ENCODE peak calls at places on chromosome 15, in five cellular contexts. One of them, this sample, is unnamed.

GRCh38 chr15:73346735-73347312 is 21.9 kb downstream of the HCN4 start:
- DNase-seq in heart left ventricle: peak; percentile 65
- DNase-seq in PC-3: peak; percentile 73
- DNase-seq in mammary epithelial cell: peak; percentile 47
- DNase-seq in SJSA1: no peak
- DNase-seq in this sample: peak; percentile 48

GRCh38 chr15:44173813-44174212 is 21.3 kb downstream of the FRMD5 start:
- DNase-seq in mammary epithelial cell: no peak
- DNase-seq in SJSA1: no peak
- DNase-seq in PC-3: no peak
- DNase-seq in heart left ventricle: no peak
- DNase-seq in this sample: no peak

GRCh38 chr15:75641603-75642002 is 1.6 kb upstream of the IMP3 start:
- DNase-seq in SJSA1: no peak
- DNase-seq in PC-3: no peak
- DNase-seq in mammary epithelial cell: no peak
- DNase-seq in heart left ventricle: no peak
- DNase-seq in this sample: no peak

GRCh38 chr15:50458713-50459112 is 34.5 kb downstream of the USP8 start:
- DNase-seq in SJSA1: no peak
- DNase-seq in mammary epithelial cell: no peak
- DNase-seq in heart left ventricle: no peak
- DNase-seq in PC-3: no peak
- DNase-seq in this sample: no peak

GRCh38 chr15:73918784-73919183 is 7.5 kb upstream of the LOXL1 start:
- DNase-seq in heart left ventricle: no peak
- DNase-seq in PC-3: peak; percentile 89
- DNase-seq in mammary epithelial cell: no peak
- DNase-seq in SJSA1: no peak
- DNase-seq in this sample: no peak

GRCh38 chr15:60374628-60375081 is 23.1 kb downstream of the ANXA2 start:
- DNase-seq in SJSA1: peak; percentile 98
- DNase-seq in mammary epithelial cell: peak; percentile 96
- DNase-seq in heart left ventricle: no peak
- DNase-seq in PC-3: peak; percentile 97
- DNase-seq in this sample: peak; percentile 100

GRCh38 chr15:96336045-96336642 is 5.6 kb downstream of the NR2F2 start:
- DNase-seq in heart left ventricle: no peak
- DNase-seq in PC-3: peak; percentile 33
- DNase-seq in mammary epithelial cell: no peak
- DNase-seq in SJSA1: peak; percentile 59
- DNase-seq in this sample: no peak

GRCh38 chr15:70416851-70417250 is 319.1 kb upstream of the TLE3 start:
- DNase-seq in PC-3: no peak
- DNase-seq in heart left ventricle: no peak
- DNase-seq in mammary epithelial cell: no peak
- DNase-seq in SJSA1: no peak
- DNase-seq in this sample: no peak

GRCh38 chr15:70794596-70795310 is 31.4 kb upstream of the UACA start:
- DNase-seq in heart left ventricle: no peak
- DNase-seq in PC-3: no peak
- DNase-seq in SJSA1: peak; percentile 81
- DNase-seq in mammary epithelial cell: no peak
- DNase-seq in this sample: no peak

GRCh38 chr15:89365457-89366055 is 30.9 kb upstream of the POLG start:
- DNase-seq in heart left ventricle: no peak
- DNase-seq in PC-3: no peak
- DNase-seq in mammary epithelial cell: no peak
- DNase-seq in SJSA1: no peak
- DNase-seq in this sample: no peak

GRCh38 chr15:77675806-77676415 is 43.2 kb upstream of the LINGO1 start:
- DNase-seq in SJSA1: no peak
- DNase-seq in heart left ventricle: no peak
- DNase-seq in mammary epithelial cell: no peak
- DNase-seq in PC-3: no peak
- DNase-seq in this sample: no peak

GRCh38 chr15:67248106-67248505 is 6.4 kb downstream of the AAGAB start:
- DNase-seq in PC-3: no peak
- DNase-seq in SJSA1: no peak
- DNase-seq in mammary epithelial cell: peak; percentile 5
- DNase-seq in heart left ventricle: no peak
- DNase-seq in this sample: no peak

GRCh38 chr15:60580650-60581415 is 101.9 kb upstream of the ICE2 start:
- DNase-seq in SJSA1: no peak
- DNase-seq in mammary epithelial cell: no peak
- DNase-seq in heart left ventricle: no peak
- DNase-seq in PC-3: no peak
- DNase-seq in this sample: no peak

GRCh38 chr15:72167445-72167844 is 30.1 kb downstream of the GRAMD2A start:
- DNase-seq in mammary epithelial cell: no peak
- DNase-seq in heart left ventricle: no peak
- DNase-seq in SJSA1: no peak
- DNase-seq in PC-3: no peak
- DNase-seq in this sample: no peak

GRCh38 chr15:69457304-69458280 is 5.0 kb downstream of the RPLP1 start:
- DNase-seq in PC-3: no peak
- DNase-seq in heart left ventricle: no peak
- DNase-seq in SJSA1: no peak
- DNase-seq in mammary epithelial cell: no peak
- DNase-seq in this sample: no peak

GRCh38 chr15:84142888-84143337 is 92.7 kb upstream of the GOLGA6L4 start:
- DNase-seq in SJSA1: peak; percentile 55
- DNase-seq in heart left ventricle: peak; percentile 77
- DNase-seq in PC-3: peak; percentile 89
- DNase-seq in mammary epithelial cell: peak; percentile 66
- DNase-seq in this sample: peak; percentile 87

GRCh38 chr15:60584355-60585023 is 105.5 kb upstream of the ICE2 start:
- DNase-seq in SJSA1: no peak
- DNase-seq in heart left ventricle: no peak
- DNase-seq in PC-3: no peak
- DNase-seq in mammary epithelial cell: peak; percentile 39
- DNase-seq in this sample: no peak

GRCh38 chr15:29676961-29677402 is 145.3 kb downstream of the TJP1 start:
- DNase-seq in PC-3: peak; percentile 74
- DNase-seq in SJSA1: no peak
- DNase-seq in mammary epithelial cell: peak; percentile 34
- DNase-seq in heart left ventricle: no peak
- DNase-seq in this sample: peak; percentile 43

GRCh38 chr15:38453971-38454686 is at the start of gene FAM98B:
- DNase-seq in heart left ventricle: peak; percentile 89
- DNase-seq in SJSA1: peak; percentile 86
- DNase-seq in mammary epithelial cell: peak; percentile 87
- DNase-seq in PC-3: peak; percentile 95
- DNase-seq in this sample: peak; percentile 88

GRCh38 chr15:46266691-46267090 is 631.9 kb downstream of the SQOR start:
- DNase-seq in mammary epithelial cell: no peak
- DNase-seq in SJSA1: no peak
- DNase-seq in PC-3: no peak
- DNase-seq in heart left ventricle: no peak
- DNase-seq in this sample: no peak

GRCh38 chr15:74062236-74062635 is 20.1 kb downstream of the GOLGA6A start:
- DNase-seq in mammary epithelial cell: no peak
- DNase-seq in PC-3: no peak
- DNase-seq in SJSA1: no peak
- DNase-seq in heart left ventricle: no peak
- DNase-seq in this sample: no peak

GRCh38 chr15:89888214-89888804 is 5.5 kb downstream of the AP3S2 start:
- DNase-seq in mammary epithelial cell: peak; percentile 44
- DNase-seq in PC-3: peak; percentile 82
- DNase-seq in SJSA1: peak; percentile 9
- DNase-seq in heart left ventricle: no peak
- DNase-seq in this sample: peak; percentile 69

GRCh38 chr15:33138000-33138399 is 56.5 kb downstream of the FMN1 start:
- DNase-seq in SJSA1: no peak
- DNase-seq in mammary epithelial cell: no peak
- DNase-seq in heart left ventricle: no peak
- DNase-seq in PC-3: no peak
- DNase-seq in this sample: no peak

GRCh38 chr15:67967871-67968423 is 86.2 kb upstream of the PIAS1 start:
- DNase-seq in heart left ventricle: peak; percentile 84
- DNase-seq in SJSA1: peak; percentile 64
- DNase-seq in PC-3: no peak
- DNase-seq in mammary epithelial cell: peak; percentile 27
- DNase-seq in this sample: no peak

GRCh38 chr15:56956538-56956937 is 38.1 kb downstream of the TCF12 start:
- DNase-seq in heart left ventricle: no peak
- DNase-seq in mammary epithelial cell: no peak
- DNase-seq in PC-3: no peak
- DNase-seq in SJSA1: no peak
- DNase-seq in this sample: no peak
- H3K9me3 ChIP-seq in heart left ventricle: peaks cover 5% of the 10 kb centered on the region
- H3K9me3 ChIP-seq in mammary epithelial cell: no peaks in the 10 kb centered on the region
- H3K9me3 ChIP-seq in PC-3: no peaks in the 10 kb centered on the region
- H3K9me3 ChIP-seq in SJSA1: no peaks in the 10 kb centered on the region
- H3K9me3 ChIP-seq in this sample: peaks cover 6% of the 10 kb centered on the region

DNA sequence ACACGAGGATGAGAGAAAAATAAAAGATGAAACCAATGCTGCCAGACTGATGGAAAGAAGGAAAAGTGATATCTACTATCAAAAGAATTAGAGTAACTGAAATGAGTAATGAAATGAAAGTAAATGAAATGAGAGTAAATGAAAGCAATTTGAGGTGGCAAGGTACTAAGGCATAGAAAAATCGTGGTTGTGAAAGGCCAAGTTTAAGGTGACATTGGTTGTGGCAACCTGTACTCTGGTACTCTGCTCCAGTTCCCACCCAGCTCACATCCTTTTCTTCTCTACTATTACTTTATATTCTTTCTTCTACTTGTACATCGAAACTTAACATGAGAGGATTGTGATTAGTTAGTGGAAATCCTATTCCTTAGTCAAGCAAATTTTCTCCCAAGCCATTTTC is 10.1 kb downstream of the RFX7 start:
- DNase-seq in heart left ventricle: no peak
- DNase-seq in mammary epithelial cell: no peak
- DNase-seq in PC-3: no peak
- DNase-seq in SJSA1: no peak
- DNase-seq in this sample: no peak
- H3K9me3 ChIP-seq in heart left ventricle: no peaks in the 10 kb centered on the region
- H3K9me3 ChIP-seq in mammary epithelial cell: peaks cover 8% of the 10 kb centered on the region
- H3K9me3 ChIP-seq in PC-3: no peaks in the 10 kb centered on the region
- H3K9me3 ChIP-seq in SJSA1: peaks cover 10% of the 10 kb centered on the region
- H3K9me3 ChIP-seq in this sample: peaks cover 45% of the 10 kb centered on the region

GRCh38 chr15:27509014-27509413 is 538.0 kb downstream of the GABRG3 start:
- DNase-seq in SJSA1: no peak
- DNase-seq in heart left ventricle: no peak
- DNase-seq in mammary epithelial cell: no peak
- DNase-seq in PC-3: no peak
- DNase-seq in this sample: no peak

GRCh38 chr15:27512281-27513001 is 541.5 kb downstream of the GABRG3 start:
- DNase-seq in heart left ventricle: no peak
- DNase-seq in PC-3: no peak
- DNase-seq in mammary epithelial cell: no peak
- DNase-seq in SJSA1: no peak
- DNase-seq in this sample: no peak

GRCh38 chr15:27514526-27514925 is 543.5 kb downstream of the GABRG3 start:
- DNase-seq in SJSA1: no peak
- DNase-seq in mammary epithelial cell: no peak
- DNase-seq in PC-3: peak; percentile 28
- DNase-seq in heart left ventricle: no peak
- DNase-seq in this sample: no peak
- H3K9me3 ChIP-seq in SJSA1: no peaks in the 10 kb centered on the region
- H3K9me3 ChIP-seq in mammary epithelial cell: peaks cover 31% of the 10 kb centered on the region
- H3K9me3 ChIP-seq in PC-3: peaks cover 15% of the 10 kb centered on the region
- H3K9me3 ChIP-seq in heart left ventricle: no peaks in the 10 kb centered on the region
- H3K9me3 ChIP-seq in this sample: peaks cover 12% of the 10 kb centered on the region

DNA sequence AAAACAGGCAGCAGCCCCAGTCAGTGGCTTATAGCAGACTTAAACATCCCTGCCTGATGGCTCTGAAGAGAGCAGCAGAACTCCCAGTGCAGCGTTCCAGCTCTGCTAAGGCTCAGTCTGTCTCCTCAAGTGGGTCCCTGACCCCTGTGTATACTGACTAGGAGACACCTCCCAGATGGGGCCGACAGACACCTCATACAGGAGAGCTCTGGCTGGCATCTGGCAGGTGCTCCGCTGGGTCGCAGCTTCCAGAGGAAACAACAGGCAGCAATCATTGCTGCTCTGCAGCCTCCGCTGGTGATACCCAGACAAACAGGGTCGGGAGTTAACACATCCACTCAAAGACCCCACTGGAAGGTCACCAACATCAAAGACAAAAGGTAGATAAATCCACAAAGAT is 93.5 kb downstream of the RFX7 start:
- DNase-seq in PC-3: no peak
- DNase-seq in heart left ventricle: no peak
- DNase-seq in SJSA1: no peak
- DNase-seq in mammary epithelial cell: no peak
- DNase-seq in this sample: no peak
- H3K9me3 ChIP-seq in PC-3: no peaks in the 10 kb centered on the region
- H3K9me3 ChIP-seq in heart left ventricle: no peaks in the 10 kb centered on the region
- H3K9me3 ChIP-seq in SJSA1: peaks cover 4% of the 10 kb centered on the region
- H3K9me3 ChIP-seq in mammary epithelial cell: no peaks in the 10 kb centered on the region
- H3K9me3 ChIP-seq in this sample: peaks cover 19% of the 10 kb centered on the region

GRCh38 chr15:25094066-25094465 is 139.3 kb downstream of the SNRPN start:
- DNase-seq in heart left ventricle: no peak
- DNase-seq in SJSA1: no peak
- DNase-seq in PC-3: no peak
- DNase-seq in mammary epithelial cell: no peak
- DNase-seq in this sample: no peak

GRCh38 chr15:25091421-25092158 is 136.8 kb downstream of the SNRPN start:
- DNase-seq in mammary epithelial cell: no peak
- DNase-seq in PC-3: no peak
- DNase-seq in heart left ventricle: no peak
- DNase-seq in SJSA1: no peak
- DNase-seq in this sample: no peak

GRCh38 chr15:25094519-25094918 is 139.7 kb downstream of the SNRPN start:
- DNase-seq in heart left ventricle: no peak
- DNase-seq in mammary epithelial cell: no peak
- DNase-seq in PC-3: no peak
- DNase-seq in SJSA1: no peak
- DNase-seq in this sample: no peak

GRCh38 chr15:25093455-25094029 is 138.8 kb downstream of the SNRPN start:
- DNase-seq in mammary epithelial cell: no peak
- DNase-seq in heart left ventricle: no peak
- DNase-seq in SJSA1: no peak
- DNase-seq in PC-3: no peak
- DNase-seq in this sample: no peak

GRCh38 chr15:25092661-25093060 is 137.9 kb downstream of the SNRPN start:
- DNase-seq in PC-3: no peak
- DNase-seq in SJSA1: no peak
- DNase-seq in mammary epithelial cell: no peak
- DNase-seq in heart left ventricle: no peak
- DNase-seq in this sample: no peak
- H3K9me3 ChIP-seq in PC-3: peaks cover 15% of the 10 kb centered on the region
- H3K9me3 ChIP-seq in SJSA1: peaks cover 6% of the 10 kb centered on the region
- H3K9me3 ChIP-seq in mammary epithelial cell: peaks cover 54% of the 10 kb centered on the region
- H3K9me3 ChIP-seq in heart left ventricle: no peaks in the 10 kb centered on the region
- H3K9me3 ChIP-seq in this sample: peaks cover 2% of the 10 kb centered on the region